ENCODE peak calls at places on chromosomes 2 and 18, in nine cellular contexts. One of them, this sample, is unnamed.
A peak's percentile ranks its signal among the peaks of the same experiment; 100 is the strongest.

GRCh38 chr2:12032975-12033374 is 286.5 kb downstream of the LPIN1 start:
- DNase-seq in HL-60: no peak
- DNase-seq in spleen: no peak
- DNase-seq in aorta: no peak
- DNase-seq in IMR-90: peak; percentile 37
- DNase-seq in transverse colon: no peak
- DNase-seq in neural progenitor cell: no peak
- DNase-seq in left ventricle myocardium inferior: no peak
- DNase-seq in tibial nerve: no peak
- DNase-seq in this sample: no peak

GRCh38 chr18:70363861-70364260 is 75.0 kb downstream of the SOCS6 start:
- DNase-seq in HL-60: no peak
- DNase-seq in spleen: no peak
- DNase-seq in aorta: no peak
- DNase-seq in IMR-90: peak; percentile 72
- DNase-seq in transverse colon: no peak
- DNase-seq in neural progenitor cell: no peak
- DNase-seq in left ventricle myocardium inferior: no peak
- DNase-seq in tibial nerve: no peak
- DNase-seq in this sample: no peak

GRCh38 chr2:108967757-108968156 is 21.3 kb downstream of the EDAR start:
- DNase-seq in HL-60: no peak
- DNase-seq in spleen: no peak
- DNase-seq in aorta: no peak
- DNase-seq in IMR-90: no peak
- DNase-seq in transverse colon: no peak
- DNase-seq in neural progenitor cell: no peak
- DNase-seq in left ventricle myocardium inferior: no peak
- DNase-seq in tibial nerve: no peak
- DNase-seq in this sample: no peak

GRCh38 chr18:37464287-37464686 is 101.3 kb downstream of the CELF4 start:
- DNase-seq in HL-60: no peak
- DNase-seq in spleen: no peak
- DNase-seq in aorta: no peak
- DNase-seq in IMR-90: no peak
- DNase-seq in transverse colon: no peak
- DNase-seq in neural progenitor cell: no peak
- DNase-seq in left ventricle myocardium inferior: no peak
- DNase-seq in tibial nerve: no peak
- DNase-seq in this sample: no peak

GRCh38 chr2:100213595-100213994 is 71.2 kb upstream of the AFF3 start:
- DNase-seq in HL-60: no peak
- DNase-seq in spleen: no peak
- DNase-seq in aorta: peak; percentile 58
- DNase-seq in IMR-90: no peak
- DNase-seq in transverse colon: peak; percentile 25
- DNase-seq in neural progenitor cell: no peak
- DNase-seq in left ventricle myocardium inferior: peak; percentile 80
- DNase-seq in tibial nerve: no peak
- DNase-seq in this sample: no peak

GRCh38 chr18:27298215-27298804 is 113.2 kb upstream of the CHST9 start:
- DNase-seq in HL-60: no peak
- DNase-seq in spleen: no peak
- DNase-seq in aorta: no peak
- DNase-seq in IMR-90: no peak
- DNase-seq in transverse colon: no peak
- DNase-seq in neural progenitor cell: peak; percentile 31
- DNase-seq in left ventricle myocardium inferior: no peak
- DNase-seq in tibial nerve: no peak
- DNase-seq in this sample: no peak

GRCh38 chr18:47999801-48000248 is 69.4 kb upstream of the SMAD2 start:
- DNase-seq in HL-60: peak; percentile 97
- DNase-seq in spleen: no peak
- DNase-seq in aorta: no peak
- DNase-seq in IMR-90: no peak
- DNase-seq in transverse colon: no peak
- DNase-seq in neural progenitor cell: no peak
- DNase-seq in left ventricle myocardium inferior: no peak
- DNase-seq in tibial nerve: no peak
- DNase-seq in this sample: no peak

GRCh38 chr2:216074794-216075193 is 6.8 kb downstream of the PECR start:
- DNase-seq in HL-60: no peak
- DNase-seq in spleen: no peak
- DNase-seq in aorta: no peak
- DNase-seq in IMR-90: no peak
- DNase-seq in transverse colon: no peak
- DNase-seq in neural progenitor cell: no peak
- DNase-seq in left ventricle myocardium inferior: no peak
- DNase-seq in tibial nerve: no peak
- DNase-seq in this sample: no peak

GRCh38 chr2:71129114-71129890 is 727 bp downstream of the MCEE start:
- DNase-seq in HL-60: no peak
- DNase-seq in spleen: no peak
- DNase-seq in aorta: no peak
- DNase-seq in IMR-90: peak; percentile 5
- DNase-seq in transverse colon: no peak
- DNase-seq in neural progenitor cell: no peak
- DNase-seq in left ventricle myocardium inferior: no peak
- DNase-seq in tibial nerve: no peak
- DNase-seq in this sample: no peak

GRCh38 chr2:152409691-152410597 is 75.0 kb downstream of the FMNL2 start:
- DNase-seq in HL-60: peak; percentile 18
- DNase-seq in spleen: no peak
- DNase-seq in aorta: peak; percentile 34
- DNase-seq in IMR-90: peak; percentile 75
- DNase-seq in transverse colon: no peak
- DNase-seq in neural progenitor cell: no peak
- DNase-seq in left ventricle myocardium inferior: no peak
- DNase-seq in tibial nerve: no peak
- DNase-seq in this sample: no peak

GRCh38 chr18:13217466-13217961 is 1.0 kb upstream of the LDLRAD4 start:
- DNase-seq in HL-60: peak; percentile 50
- DNase-seq in spleen: peak; percentile 85
- DNase-seq in aorta: peak; percentile 83
- DNase-seq in IMR-90: peak; percentile 3
- DNase-seq in transverse colon: peak; percentile 70
- DNase-seq in neural progenitor cell: peak; percentile 87
- DNase-seq in left ventricle myocardium inferior: peak; percentile 78
- DNase-seq in tibial nerve: no peak
- DNase-seq in this sample: peak; percentile 72

GRCh38 chr2:65081232-65081685 is 25.0 kb downstream of the CEP68 start:
- DNase-seq in HL-60: peak; percentile 84
- DNase-seq in spleen: no peak
- DNase-seq in aorta: peak; percentile 65
- DNase-seq in IMR-90: no peak
- DNase-seq in transverse colon: no peak
- DNase-seq in neural progenitor cell: no peak
- DNase-seq in left ventricle myocardium inferior: no peak
- DNase-seq in tibial nerve: no peak
- DNase-seq in this sample: no peak

GRCh38 chr2:183543731-183544130 is 419.5 kb downstream of the NUP35 start:
- DNase-seq in HL-60: no peak
- DNase-seq in spleen: no peak
- DNase-seq in aorta: no peak
- DNase-seq in IMR-90: no peak
- DNase-seq in transverse colon: peak; percentile 38
- DNase-seq in neural progenitor cell: peak; percentile 60
- DNase-seq in left ventricle myocardium inferior: no peak
- DNase-seq in tibial nerve: no peak
- DNase-seq in this sample: no peak

GRCh38 chr18:76405761-76406356 is 89.2 kb downstream of the ZNF516 start:
- DNase-seq in HL-60: peak; percentile 54
- DNase-seq in spleen: no peak
- DNase-seq in aorta: no peak
- DNase-seq in IMR-90: peak; percentile 30
- DNase-seq in transverse colon: peak; percentile 52
- DNase-seq in neural progenitor cell: peak; percentile 71
- DNase-seq in left ventricle myocardium inferior: peak; percentile 52
- DNase-seq in tibial nerve: peak; percentile 48
- DNase-seq in this sample: no peak

GRCh38 chr2:177282787-177283533 is 18.4 kb upstream of the NFE2L2 start:
- DNase-seq in HL-60: no peak
- DNase-seq in spleen: no peak
- DNase-seq in aorta: no peak
- DNase-seq in IMR-90: no peak
- DNase-seq in transverse colon: no peak
- DNase-seq in neural progenitor cell: no peak
- DNase-seq in left ventricle myocardium inferior: no peak
- DNase-seq in tibial nerve: no peak
- DNase-seq in this sample: no peak
- H3K27ac ChIP-seq in HL-60: no peak overlapping the region
- H3K27ac ChIP-seq in spleen: no peak overlapping the region
- H3K27ac ChIP-seq in aorta: no peak overlapping the region
- H3K27ac ChIP-seq in IMR-90: peak overlapping the region; percentile 7
- H3K27ac ChIP-seq in transverse colon: no peak overlapping the region
- H3K27ac ChIP-seq in neural progenitor cell: no peak overlapping the region
- H3K27ac ChIP-seq in left ventricle myocardium inferior: peak overlapping the region; percentile 46
- H3K27ac ChIP-seq in tibial nerve: no peak overlapping the region
- H3K27ac ChIP-seq in this sample: no peak overlapping the region

GRCh38 chr2:174660984-174661675 is 63.5 kb upstream of the WIPF1 start:
- DNase-seq in HL-60: no peak
- DNase-seq in spleen: no peak
- DNase-seq in aorta: no peak
- DNase-seq in IMR-90: no peak
- DNase-seq in transverse colon: no peak
- DNase-seq in neural progenitor cell: no peak
- DNase-seq in left ventricle myocardium inferior: no peak
- DNase-seq in tibial nerve: no peak
- DNase-seq in this sample: no peak

GRCh38 chr2:174663572-174663971 is 66.0 kb upstream of the WIPF1 start:
- DNase-seq in HL-60: peak; percentile 33
- DNase-seq in spleen: no peak
- DNase-seq in aorta: peak; percentile 63
- DNase-seq in IMR-90: no peak
- DNase-seq in transverse colon: no peak
- DNase-seq in neural progenitor cell: no peak
- DNase-seq in left ventricle myocardium inferior: no peak
- DNase-seq in tibial nerve: no peak
- DNase-seq in this sample: no peak

GRCh38 chr2:174662459-174662858 is 64.9 kb upstream of the WIPF1 start:
- DNase-seq in HL-60: no peak
- DNase-seq in spleen: no peak
- DNase-seq in aorta: peak; percentile 64
- DNase-seq in IMR-90: peak; percentile 90
- DNase-seq in transverse colon: no peak
- DNase-seq in neural progenitor cell: no peak
- DNase-seq in left ventricle myocardium inferior: no peak
- DNase-seq in tibial nerve: no peak
- DNase-seq in this sample: no peak

GRCh38 chr2:174664084-174664759 is 66.6 kb upstream of the WIPF1 start:
- DNase-seq in HL-60: no peak
- DNase-seq in spleen: no peak
- DNase-seq in aorta: peak; percentile 45
- DNase-seq in IMR-90: no peak
- DNase-seq in transverse colon: no peak
- DNase-seq in neural progenitor cell: no peak
- DNase-seq in left ventricle myocardium inferior: no peak
- DNase-seq in tibial nerve: no peak
- DNase-seq in this sample: no peak

GRCh38 chr2:174662859-174663258 is 65.3 kb upstream of the WIPF1 start:
- DNase-seq in HL-60: no peak
- DNase-seq in spleen: no peak
- DNase-seq in aorta: no peak
- DNase-seq in IMR-90: no peak
- DNase-seq in transverse colon: no peak
- DNase-seq in neural progenitor cell: no peak
- DNase-seq in left ventricle myocardium inferior: no peak
- DNase-seq in tibial nerve: no peak
- DNase-seq in this sample: no peak
- H3K27ac ChIP-seq in HL-60: peak overlapping the region; percentile 59
- H3K27ac ChIP-seq in spleen: no peak overlapping the region
- H3K27ac ChIP-seq in aorta: peak overlapping the region; percentile 91
- H3K27ac ChIP-seq in IMR-90: no peak overlapping the region
- H3K27ac ChIP-seq in transverse colon: peak overlapping the region; percentile 62
- H3K27ac ChIP-seq in neural progenitor cell: no peak overlapping the region
- H3K27ac ChIP-seq in left ventricle myocardium inferior: peak overlapping the region; percentile 56
- H3K27ac ChIP-seq in tibial nerve: peak overlapping the region; percentile 64
- H3K27ac ChIP-seq in this sample: peak overlapping the region; percentile 27

DNA sequence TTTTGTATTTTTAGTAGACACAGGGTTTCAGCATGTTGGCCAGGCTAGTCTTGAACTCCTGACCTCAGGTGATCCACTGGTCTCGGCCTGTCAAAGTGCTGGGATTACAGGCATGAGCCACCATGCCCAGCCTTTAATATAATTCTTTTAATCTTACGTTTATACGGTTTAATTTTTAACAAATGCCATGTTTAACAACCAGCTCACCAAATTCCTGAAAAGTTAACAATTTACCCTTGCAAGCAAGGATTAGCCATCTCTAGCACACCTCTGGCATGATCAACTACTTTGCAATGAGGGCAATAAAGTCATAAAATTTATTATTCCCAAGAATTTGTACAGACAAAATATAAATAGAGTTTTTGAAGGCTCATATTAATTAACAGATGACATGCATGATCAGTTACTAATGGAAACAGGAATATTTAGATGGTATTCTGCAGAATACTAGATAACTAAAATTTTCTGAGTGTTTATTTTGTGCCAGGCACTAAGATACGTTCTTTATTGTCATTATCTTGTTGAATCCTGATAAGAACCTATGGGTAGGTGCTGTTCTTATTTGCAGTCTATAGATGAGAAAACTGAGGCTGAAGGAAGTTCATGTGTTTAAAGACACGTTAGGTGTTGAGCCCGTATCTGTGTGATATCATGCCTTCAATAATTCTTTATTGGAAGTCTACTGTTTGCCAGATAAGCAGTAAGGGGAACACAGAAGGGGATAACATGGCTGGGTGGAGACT is 190.1 kb downstream of the CDCA7 start:
- DNase-seq in HL-60: no peak
- DNase-seq in spleen: no peak
- DNase-seq in aorta: no peak
- DNase-seq in IMR-90: no peak
- DNase-seq in transverse colon: peak; percentile 33
- DNase-seq in neural progenitor cell: no peak
- DNase-seq in left ventricle myocardium inferior: no peak
- DNase-seq in tibial nerve: no peak
- DNase-seq in this sample: no peak
- H3K27ac ChIP-seq in HL-60: no peak overlapping the region
- H3K27ac ChIP-seq in spleen: no peak overlapping the region
- H3K27ac ChIP-seq in aorta: no peak overlapping the region
- H3K27ac ChIP-seq in IMR-90: no peak overlapping the region
- H3K27ac ChIP-seq in transverse colon: peak overlapping the region; percentile 47
- H3K27ac ChIP-seq in neural progenitor cell: no peak overlapping the region
- H3K27ac ChIP-seq in left ventricle myocardium inferior: no peak overlapping the region
- H3K27ac ChIP-seq in tibial nerve: no peak overlapping the region
- H3K27ac ChIP-seq in this sample: no peak overlapping the region

GRCh38 chr2:4962419-4962818 is 729.8 kb upstream of the SOX11 start:
- DNase-seq in HL-60: no peak
- DNase-seq in spleen: no peak
- DNase-seq in aorta: no peak
- DNase-seq in IMR-90: no peak
- DNase-seq in transverse colon: no peak
- DNase-seq in neural progenitor cell: no peak
- DNase-seq in left ventricle myocardium inferior: no peak
- DNase-seq in tibial nerve: no peak
- DNase-seq in this sample: no peak

GRCh38 chr2:4963106-4963505 is 729.1 kb upstream of the SOX11 start:
- DNase-seq in HL-60: no peak
- DNase-seq in spleen: no peak
- DNase-seq in aorta: no peak
- DNase-seq in IMR-90: no peak
- DNase-seq in transverse colon: no peak
- DNase-seq in neural progenitor cell: no peak
- DNase-seq in left ventricle myocardium inferior: no peak
- DNase-seq in tibial nerve: no peak
- DNase-seq in this sample: no peak

GRCh38 chr2:4964579-4964978 is 727.6 kb upstream of the SOX11 start:
- DNase-seq in HL-60: no peak
- DNase-seq in spleen: no peak
- DNase-seq in aorta: no peak
- DNase-seq in IMR-90: no peak
- DNase-seq in transverse colon: no peak
- DNase-seq in neural progenitor cell: no peak
- DNase-seq in left ventricle myocardium inferior: no peak
- DNase-seq in tibial nerve: no peak
- DNase-seq in this sample: no peak
- H3K27ac ChIP-seq in HL-60: no peak overlapping the region
- H3K27ac ChIP-seq in spleen: no peak overlapping the region
- H3K27ac ChIP-seq in aorta: no peak overlapping the region
- H3K27ac ChIP-seq in IMR-90: no peak overlapping the region
- H3K27ac ChIP-seq in transverse colon: no peak overlapping the region
- H3K27ac ChIP-seq in neural progenitor cell: no peak overlapping the region
- H3K27ac ChIP-seq in left ventricle myocardium inferior: no peak overlapping the region
- H3K27ac ChIP-seq in tibial nerve: no peak overlapping the region
- H3K27ac ChIP-seq in this sample: no peak overlapping the region